ENCODE peak calls at places on chromosomes 12 and 14, in eight cellular contexts. One of them, this sample, is unnamed. For H3K4me1 and H3K27me3, the result is how much of the 10 kb centered on the place peaks cover.

GRCh38 chr14:68363401-68363800 is 429.5 kb downstream of the ZFP36L1 start:
- ATAC-seq in upper lobe of left lung: no peak
- ATAC-seq in Panc1: no peak
- ATAC-seq in GM12878: peak
- ATAC-seq in HCT116: peak
- ATAC-seq in HepG2: no peak
- ATAC-seq in K562: peak
- ATAC-seq in GM23338: peak
- ATAC-seq in this sample: no peak

GRCh38 chr12:124593176-124593575 is 25.8 kb upstream of the NCOR2 start:
- ATAC-seq in upper lobe of left lung: no peak
- ATAC-seq in Panc1: no peak
- ATAC-seq in GM12878: no peak
- ATAC-seq in HCT116: no peak
- ATAC-seq in HepG2: peak
- ATAC-seq in K562: no peak
- ATAC-seq in GM23338: no peak
- ATAC-seq in this sample: no peak

GRCh38 chr12:103138538-103138937 is 181.1 kb downstream of the ASCL1 start:
- ATAC-seq in upper lobe of left lung: no peak
- ATAC-seq in Panc1: no peak
- ATAC-seq in GM12878: peak
- ATAC-seq in HCT116: no peak
- ATAC-seq in HepG2: no peak
- ATAC-seq in K562: no peak
- ATAC-seq in GM23338: no peak
- ATAC-seq in this sample: no peak

GRCh38 chr12:116532428-116532827 is 26.8 kb upstream of the MAP1LC3B2 start:
- ATAC-seq in upper lobe of left lung: no peak
- ATAC-seq in Panc1: no peak
- ATAC-seq in GM12878: no peak
- ATAC-seq in HCT116: no peak
- ATAC-seq in HepG2: no peak
- ATAC-seq in K562: peak
- ATAC-seq in GM23338: no peak
- ATAC-seq in this sample: no peak

GRCh38 chr12:90953956-90954421 is 987 bp downstream of the CCER1 start:
- ATAC-seq in upper lobe of left lung: no peak
- ATAC-seq in Panc1: no peak
- ATAC-seq in GM12878: no peak
- ATAC-seq in HCT116: peak
- ATAC-seq in HepG2: peak
- ATAC-seq in K562: peak
- ATAC-seq in GM23338: peak
- ATAC-seq in this sample: no peak

GRCh38 chr12:27460471-27460978 is 14.0 kb downstream of the SMCO2 start:
- ATAC-seq in upper lobe of left lung: no peak
- ATAC-seq in Panc1: peak
- ATAC-seq in GM12878: peak
- ATAC-seq in HCT116: peak
- ATAC-seq in HepG2: no peak
- ATAC-seq in K562: no peak
- ATAC-seq in GM23338: no peak
- ATAC-seq in this sample: no peak

GRCh38 chr12:1518486-1518762 is 76.0 kb downstream of the FBXL14 start:
- ATAC-seq in upper lobe of left lung: no peak
- ATAC-seq in Panc1: no peak
- ATAC-seq in GM12878: peak
- ATAC-seq in HCT116: no peak
- ATAC-seq in HepG2: peak
- ATAC-seq in K562: no peak
- ATAC-seq in GM23338: no peak
- ATAC-seq in this sample: no peak

GRCh38 chr12:1117970-1118563 is 127.0 kb downstream of the ERC1 start:
- ATAC-seq in upper lobe of left lung: peak
- ATAC-seq in Panc1: peak
- ATAC-seq in GM12878: peak
- ATAC-seq in HCT116: peak
- ATAC-seq in HepG2: no peak
- ATAC-seq in K562: peak
- ATAC-seq in GM23338: no peak
- ATAC-seq in this sample: no peak

GRCh38 chr12:4308334-4308960 is 12.6 kb upstream of the TIGAR start:
- ATAC-seq in upper lobe of left lung: no peak
- ATAC-seq in Panc1: no peak
- ATAC-seq in GM12878: no peak
- ATAC-seq in HCT116: peak
- ATAC-seq in HepG2: peak
- ATAC-seq in K562: no peak
- ATAC-seq in GM23338: peak
- ATAC-seq in this sample: no peak

GRCh38 chr12:45289245-45290217 is 73.6 kb downstream of the ANO6 start:
- ATAC-seq in upper lobe of left lung: no peak
- ATAC-seq in Panc1: no peak
- ATAC-seq in GM12878: peak
- ATAC-seq in HCT116: no peak
- ATAC-seq in HepG2: no peak
- ATAC-seq in K562: no peak
- ATAC-seq in GM23338: no peak
- ATAC-seq in this sample: no peak

GRCh38 chr14:95523818-95524448 is 7.5 kb upstream of the SYNE3 start:
- ATAC-seq in upper lobe of left lung: peak
- ATAC-seq in Panc1: peak
- ATAC-seq in GM12878: no peak
- ATAC-seq in HCT116: peak
- ATAC-seq in HepG2: peak
- ATAC-seq in K562: peak
- ATAC-seq in GM23338: peak
- ATAC-seq in this sample: no peak

GRCh38 chr14:23895480-23895879 is 58.1 kb upstream of the DHRS4 start:
- ATAC-seq in upper lobe of left lung: no peak
- ATAC-seq in Panc1: no peak
- ATAC-seq in GM12878: peak
- ATAC-seq in HCT116: peak
- ATAC-seq in HepG2: peak
- ATAC-seq in K562: peak
- ATAC-seq in GM23338: no peak
- ATAC-seq in this sample: no peak

GRCh38 chr14:34810028-34810427 is 65.1 kb downstream of the BAZ1A start:
- ATAC-seq in upper lobe of left lung: no peak
- ATAC-seq in Panc1: no peak
- ATAC-seq in GM12878: peak
- ATAC-seq in HCT116: no peak
- ATAC-seq in HepG2: no peak
- ATAC-seq in K562: no peak
- ATAC-seq in GM23338: no peak
- ATAC-seq in this sample: no peak

GRCh38 chr12:119828300-119828699 is 48.8 kb downstream of the CIT start:
- ATAC-seq in upper lobe of left lung: no peak
- ATAC-seq in Panc1: no peak
- ATAC-seq in GM12878: peak
- ATAC-seq in HCT116: no peak
- ATAC-seq in HepG2: no peak
- ATAC-seq in K562: no peak
- ATAC-seq in GM23338: no peak
- ATAC-seq in this sample: no peak

GRCh38 chr14:34180428-34180827 is 229.6 kb upstream of the EGLN3 start:
- ATAC-seq in upper lobe of left lung: no peak
- ATAC-seq in Panc1: no peak
- ATAC-seq in GM12878: peak
- ATAC-seq in HCT116: no peak
- ATAC-seq in HepG2: peak
- ATAC-seq in K562: no peak
- ATAC-seq in GM23338: no peak
- ATAC-seq in this sample: no peak

GRCh38 chr14:65351493-65352224 is 60.9 kb upstream of the FUT8 start:
- ATAC-seq in upper lobe of left lung: no peak
- ATAC-seq in Panc1: no peak
- ATAC-seq in GM12878: peak
- ATAC-seq in HCT116: no peak
- ATAC-seq in HepG2: no peak
- ATAC-seq in K562: no peak
- ATAC-seq in GM23338: no peak
- ATAC-seq in this sample: no peak

GRCh38 chr12:14777271-14777670 is 26.0 kb downstream of the WBP11 start:
- ATAC-seq in upper lobe of left lung: no peak
- ATAC-seq in Panc1: no peak
- ATAC-seq in GM12878: no peak
- ATAC-seq in HCT116: peak
- ATAC-seq in HepG2: peak
- ATAC-seq in K562: no peak
- ATAC-seq in GM23338: no peak
- ATAC-seq in this sample: no peak

DNA sequence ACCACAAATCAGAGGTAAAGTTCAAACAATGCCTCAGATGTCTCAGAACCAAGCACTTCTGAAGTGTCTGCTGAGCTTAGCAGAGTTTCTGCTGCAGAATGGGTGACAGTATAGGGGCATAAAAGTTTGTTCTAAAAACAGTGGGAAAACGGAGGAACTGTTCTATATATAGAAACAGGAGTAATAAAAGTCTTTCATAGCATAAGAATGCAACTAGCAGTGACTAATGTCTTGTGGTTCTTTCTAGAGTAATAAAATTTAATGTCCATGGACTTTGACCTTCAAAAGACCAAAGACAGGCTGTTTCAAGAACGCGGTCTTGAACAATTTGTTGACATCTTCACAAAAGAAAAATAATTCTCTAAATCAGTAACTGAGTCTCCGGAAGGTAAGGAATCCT is 107.5 kb upstream of the FAR2 start:
- ATAC-seq in upper lobe of left lung: no peak
- ATAC-seq in Panc1: no peak
- ATAC-seq in GM12878: peak
- ATAC-seq in HCT116: peak
- ATAC-seq in HepG2: no peak
- ATAC-seq in K562: no peak
- ATAC-seq in GM23338: no peak
- ATAC-seq in this sample: no peak
- TF ChIP-seq POLR2AphosphoS5 in upper lobe of left lung: no peak
- TF ChIP-seq POLR2AphosphoS5 in Panc1: no peak
- TF ChIP-seq POLR2AphosphoS5 in GM12878: no peak
- TF ChIP-seq POLR2AphosphoS5 in HCT116: no peak
- TF ChIP-seq POLR2AphosphoS5 in HepG2: no peak
- TF ChIP-seq POLR2AphosphoS5 in K562: no peak
- TF ChIP-seq POLR2AphosphoS5 in GM23338: no peak
- TF ChIP-seq POLR2AphosphoS5 in this sample: no peak

GRCh38 chr12:122888232-122888752 is 7.6 kb downstream of the VPS37B start:
- ATAC-seq in upper lobe of left lung: peak
- ATAC-seq in Panc1: peak
- ATAC-seq in GM12878: peak
- ATAC-seq in HCT116: peak
- ATAC-seq in HepG2: peak
- ATAC-seq in K562: peak
- ATAC-seq in GM23338: peak
- ATAC-seq in this sample: peak
- H3K4me1 ChIP-seq in upper lobe of left lung: half or more
- H3K4me1 ChIP-seq in Panc1: half or more
- H3K4me1 ChIP-seq in GM12878: under half
- H3K4me1 ChIP-seq in HCT116: half or more
- H3K4me1 ChIP-seq in HepG2: half or more
- H3K4me1 ChIP-seq in K562: half or more
- H3K4me1 ChIP-seq in GM23338: under half
- H3K4me1 ChIP-seq in this sample: half or more

GRCh38 chr12:57219205-57219992 is 2.8 kb downstream of the NXPH4 start:
- ATAC-seq in upper lobe of left lung: no peak
- ATAC-seq in Panc1: no peak
- ATAC-seq in GM12878: no peak
- ATAC-seq in HCT116: no peak
- ATAC-seq in HepG2: no peak
- ATAC-seq in K562: no peak
- ATAC-seq in GM23338: no peak
- ATAC-seq in this sample: no peak
- H3K27me3 ChIP-seq in upper lobe of left lung: half or more
- H3K27me3 ChIP-seq in Panc1: under half
- H3K27me3 ChIP-seq in GM12878: under half
- H3K27me3 ChIP-seq in HCT116: under half
- H3K27me3 ChIP-seq in HepG2: half or more
- H3K27me3 ChIP-seq in K562: half or more
- H3K27me3 ChIP-seq in GM23338: half or more
- H3K27me3 ChIP-seq in this sample: half or more

DNA sequence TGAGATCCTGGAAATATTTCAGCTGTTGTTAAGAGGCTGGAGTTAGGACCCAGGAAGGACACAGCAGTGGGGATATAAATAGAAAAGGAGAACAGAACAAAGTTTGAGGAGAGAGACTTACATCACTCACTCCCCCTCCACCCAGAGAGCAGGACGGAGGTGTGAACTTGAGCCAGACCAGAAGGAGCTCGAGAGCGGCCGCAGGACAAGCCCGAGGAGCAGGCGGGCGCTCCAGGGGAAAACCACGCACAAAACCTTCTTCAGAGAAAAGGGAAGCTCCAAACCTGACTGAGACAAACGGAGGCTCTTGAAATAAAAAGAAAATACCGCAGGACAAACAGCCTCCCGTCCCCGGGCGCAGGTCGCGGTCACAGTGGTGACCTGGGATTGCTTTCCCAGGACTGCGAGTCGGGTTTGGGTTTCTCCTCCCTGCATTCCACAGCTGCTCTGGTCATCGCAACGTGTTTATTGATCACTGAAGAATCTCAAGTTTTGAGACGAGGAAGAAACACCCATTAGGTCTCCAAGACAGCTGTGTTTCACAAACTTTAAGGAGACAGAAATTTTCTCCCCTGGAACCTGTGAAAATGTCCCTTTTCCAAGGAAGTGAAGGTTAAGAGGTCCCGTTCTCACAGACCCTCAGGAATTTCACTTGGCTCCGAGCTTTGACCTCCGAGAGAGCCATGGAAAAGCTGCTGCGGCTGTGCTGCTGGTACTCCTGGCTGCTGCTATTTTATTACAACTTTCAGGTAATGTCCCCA is at the start of gene ADGRD1:
- ATAC-seq in upper lobe of left lung: peak
- ATAC-seq in Panc1: peak
- ATAC-seq in GM12878: peak
- ATAC-seq in HCT116: no peak
- ATAC-seq in HepG2: peak
- ATAC-seq in K562: peak
- ATAC-seq in GM23338: peak
- ATAC-seq in this sample: peak
- TF ChIP-seq POLR2AphosphoS5 in upper lobe of left lung: peak
- TF ChIP-seq POLR2AphosphoS5 in Panc1: no peak
- TF ChIP-seq POLR2AphosphoS5 in GM12878: peak
- TF ChIP-seq POLR2AphosphoS5 in HCT116: no peak
- TF ChIP-seq POLR2AphosphoS5 in HepG2: peak
- TF ChIP-seq POLR2AphosphoS5 in K562: no peak
- TF ChIP-seq POLR2AphosphoS5 in GM23338: no peak
- TF ChIP-seq POLR2AphosphoS5 in this sample: peak

GRCh38 chr14:76582447-76582846 is 178.8 kb upstream of the VASH1 start:
- ATAC-seq in upper lobe of left lung: no peak
- ATAC-seq in Panc1: no peak
- ATAC-seq in GM12878: no peak
- ATAC-seq in HCT116: no peak
- ATAC-seq in HepG2: no peak
- ATAC-seq in K562: no peak
- ATAC-seq in GM23338: no peak
- ATAC-seq in this sample: no peak
- H3K4me1 ChIP-seq in upper lobe of left lung: under half
- H3K4me1 ChIP-seq in Panc1: under half
- H3K4me1 ChIP-seq in GM12878: under half
- H3K4me1 ChIP-seq in HCT116: under half
- H3K4me1 ChIP-seq in HepG2: under half
- H3K4me1 ChIP-seq in K562: under half
- H3K4me1 ChIP-seq in GM23338: under half
- H3K4me1 ChIP-seq in this sample: under half